ENCODE peak calls at places on chromosomes 5 and 9, in eight cellular contexts. L, N, V, J, B, Y, E and S are unnamed samples.

GRCh38 chr9:114612272-114612923 is 1.3 kb downstream of the TMEM268 start:
- DNase-seq in B (no peak), V (no peak), E (peak; percentile 31), Y (no peak), J (no peak), N (no peak), L (no peak), S (peak; percentile 81)

GRCh38 chr9:108675708-108676107 is 180.1 kb downstream of the ACTL7B start:
- DNase-seq in L (no peak), B (no peak), J (no peak), V (no peak), N (no peak), Y (no peak), E (no peak), S (peak; percentile 18)

GRCh38 chr9:91426123-91426745 is 2.6 kb upstream of the NFIL3 start:
- DNase-seq in L (peak; percentile 28), E (no peak), J (no peak), N (no peak), V (peak; percentile 39), Y (peak; percentile 60), B (no peak), S (peak; percentile 16)

GRCh38 chr5:166926098-166926497 is 1365.3 kb upstream of the WWC1 start:
- DNase-seq in Y (peak; percentile 20), B (no peak), J (no peak), E (no peak), L (no peak), N (peak; percentile 4), V (no peak), S (no peak)

GRCh38 chr5:16492398-16493175 is 27.0 kb upstream of the ZNF622 start:
- DNase-seq in N (peak; percentile 70), E (no peak), L (peak; percentile 64), V (no peak), Y (peak; percentile 9), J (no peak), B (no peak), S (peak; percentile 93)

GRCh38 chr9:99347556-99347955 is 125.5 kb downstream of the SEC61B start:
- DNase-seq in N (no peak), V (no peak), J (no peak), Y (no peak), L (no peak), B (no peak), E (no peak), S (no peak)

GRCh38 chr5:131532016-131532640 is 102.9 kb downstream of the RAPGEF6 start:
- DNase-seq in V (no peak), J (no peak), E (no peak), N (no peak), Y (no peak), L (no peak), B (no peak), S (no peak)

GRCh38 chr9:87973791-87974292 is 491 bp downstream of the CDK20 start:
- DNase-seq in N (no peak), B (no peak), L (no peak), J (no peak), V (peak; percentile 5), E (no peak), Y (peak; percentile 6), S (no peak)

GRCh38 chr5:132012385-132013005 is 1.0 kb upstream of the ACSL6 start:
- DNase-seq in B (peak; percentile 13), Y (peak; percentile 65), E (peak; percentile 15), L (peak; percentile 72), N (peak; percentile 48), V (peak; percentile 91), J (peak; percentile 89), S (no peak)

GRCh38 chr5:95664204-95664786 is 17.7 kb downstream of the RFESD start:
- DNase-seq in Y (peak; percentile 38), N (peak; percentile 33), E (peak; percentile 38), L (no peak), B (no peak), V (peak; percentile 50), J (no peak), S (no peak)

GRCh38 chr5:78615697-78616096 is 32.9 kb downstream of the LHFPL2 start:
- DNase-seq in B (no peak), V (no peak), L (no peak), J (no peak), E (no peak), N (peak; percentile 68), Y (no peak), S (no peak)

GRCh38 chr5:156474251-156474650 is 147.3 kb downstream of the SGCD start:
- DNase-seq in N (peak; percentile 23), J (no peak), V (peak; percentile 62), L (peak; percentile 7), Y (no peak), E (no peak), B (peak; percentile 55), S (no peak)

GRCh38 chr5:41263335-41263734 is 50.0 kb upstream of the C6 start:
- DNase-seq in Y (no peak), J (no peak), V (no peak), B (no peak), E (no peak), N (no peak), L (no peak), S (no peak)

GRCh38 chr9:137632432-137633161 is 13.8 kb downstream of the EHMT1 start:
- DNase-seq in B (no peak), N (no peak), J (no peak), L (no peak), E (no peak), Y (peak; percentile 41), V (no peak), S (no peak)

GRCh38 chr9:78813602-78814180 is 516.8 kb downstream of the PSAT1 start:
- DNase-seq in Y (no peak), E (no peak), L (no peak), J (no peak), N (no peak), B (no peak), V (no peak), S (no peak)

GRCh38 chr9:116928884-116929283 is 241.8 kb downstream of the TRIM32 start:
- DNase-seq in E (no peak), Y (no peak), V (no peak), N (no peak), J (no peak), L (no peak), B (no peak), S (no peak)

GRCh38 chr9:14165376-14166035 is 148.4 kb downstream of the NFIB start:
- DNase-seq in E (no peak), N (no peak), J (no peak), B (no peak), V (no peak), L (no peak), Y (no peak), S (no peak)

GRCh38 chr9:14361074-14361473 is 47.1 kb upstream of the NFIB start:
- DNase-seq in V (no peak), N (no peak), J (no peak), L (no peak), E (no peak), B (no peak), Y (no peak), S (no peak)

GRCh38 chr9:129869585-129870501 is 34.6 kb downstream of the USP20 start:
- DNase-seq in L (no peak), E (no peak), Y (no peak), V (no peak), B (no peak), J (no peak), N (no peak), S (no peak)

GRCh38 chr5:2848634-2849033 is 97.2 kb upstream of the IRX2 start:
- DNase-seq in E (no peak), L (no peak), N (no peak), J (no peak), B (no peak), V (no peak), Y (no peak), S (no peak)
- TF ChIP-seq CTCF in E (no peak), L (no peak), N (no peak), J (peak; percentile 52), B (peak; percentile 18), V (no peak), Y (no peak), S (no peak)

GRCh38 chr5:175870820-175871447 is 444 bp upstream of the CPLX2 start:
- DNase-seq in N (no peak), V (no peak), J (no peak), B (no peak), Y (no peak), L (no peak), E (no peak), S (no peak)

GRCh38 chr5:175868996-175869638 is 2.3 kb upstream of the CPLX2 start:
- DNase-seq in B (no peak), Y (no peak), L (no peak), E (no peak), J (no peak), N (no peak), V (peak; percentile 20), S (no peak)

GRCh38 chr5:175866377-175866907 is 4.9 kb upstream of the CPLX2 start:
- DNase-seq in L (no peak), E (no peak), B (no peak), J (no peak), V (no peak), N (no peak), Y (no peak), S (no peak)

GRCh38 chr5:175868348-175868723 is 3.0 kb upstream of the CPLX2 start:
- DNase-seq in B (no peak), E (no peak), J (no peak), Y (no peak), V (no peak), L (no peak), N (no peak), S (no peak)

GRCh38 chr5:175867587-175868347 is 3.6 kb upstream of the CPLX2 start:
- DNase-seq in L (no peak), V (peak; percentile 22), N (no peak), Y (peak; percentile 33), J (no peak), B (peak; percentile 62), E (no peak), S (no peak)
- TF ChIP-seq CTCF in L (no peak), V (no peak), N (no peak), Y (peak; percentile 11), J (no peak), B (peak; percentile 55), E (no peak), S (no peak)

DNA sequence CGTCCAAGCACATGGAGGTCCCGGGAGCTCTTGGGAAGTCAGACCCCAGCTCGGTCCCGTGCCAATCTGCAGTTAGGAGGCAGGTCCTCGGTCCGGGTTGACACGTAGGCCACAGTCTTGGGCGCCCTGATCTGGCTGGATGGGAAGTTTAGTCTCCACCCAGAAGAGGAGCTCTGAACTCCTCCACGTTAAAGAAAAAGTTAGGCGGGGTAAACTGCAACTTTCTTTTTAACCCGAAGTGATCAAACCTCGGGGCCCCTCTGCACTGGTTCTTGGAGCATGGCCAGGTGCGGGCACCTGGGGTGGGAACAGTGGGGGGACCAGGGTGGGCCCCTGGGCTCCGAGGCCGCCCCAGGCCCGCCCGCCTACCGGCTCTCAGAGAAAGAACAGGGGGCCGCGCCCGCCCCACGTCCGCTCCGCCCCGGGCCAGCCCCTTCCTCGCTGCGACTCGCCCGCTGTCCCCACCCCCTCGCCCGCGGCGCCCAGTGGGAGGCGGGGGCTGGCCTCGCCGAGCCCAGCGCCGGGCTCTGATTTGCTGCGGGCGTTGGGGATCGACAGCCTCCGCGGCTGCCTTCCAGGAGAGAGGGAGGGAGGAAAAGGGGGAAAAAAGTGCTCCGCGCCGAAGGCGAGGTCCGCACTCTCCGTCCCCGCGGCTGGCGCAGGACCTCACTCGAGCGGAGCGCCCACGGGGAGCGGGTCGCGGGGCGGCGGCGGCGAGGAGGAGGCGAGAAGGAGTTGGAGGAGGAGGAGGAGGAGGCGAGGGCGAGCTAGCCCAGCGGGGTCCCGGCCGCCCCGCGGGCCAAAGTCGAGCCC is at the start of gene COL5A1:
- DNase-seq in L (peak; percentile 87), E (peak; percentile 27), V (peak; percentile 95), B (peak; percentile 89), N (peak; percentile 80), J (peak; percentile 95), Y (peak; percentile 96), S (peak; percentile 85)
- TF ChIP-seq CTCF in L (peak; percentile 8), E (peak; percentile 12), V (no peak), B (no peak), N (no peak), J (peak; percentile 1), Y (no peak), S (no peak)

GRCh38 chr5:37839441-37840035 is 303 bp downstream of the GDNF start:
- DNase-seq in L (peak; percentile 53), B (peak; percentile 72), E (no peak), Y (peak; percentile 83), N (peak; percentile 62), V (peak; percentile 77), J (peak; percentile 71), S (peak; percentile 89)
- TF ChIP-seq CTCF in L (no peak), B (no peak), E (no peak), Y (no peak), N (no peak), V (no peak), J (no peak), S (no peak)